ENCODE peak calls at places on chromosomes 1 and 21, in six cellular contexts. R, A, C, H, M and B are unnamed samples.

GRCh38 chr1:27961646-27962221 is 2.0 kb downstream of the XKR8 start:
- DNase-seq in R (no peak), A (no peak), C (no peak), H (no peak), M (no peak), B (no peak)

GRCh38 chr21:36075953-36076352 is 6.1 kb downstream of the CBR1 start:
- DNase-seq in R (no peak), A (no peak), C (no peak), H (no peak), M (no peak), B (no peak)

GRCh38 chr1:21022279-21023040 is 154.2 kb downstream of the EIF4G3 start:
- DNase-seq in R (peak; percentile 17), A (peak; percentile 82), C (no peak), H (peak; percentile 48), M (peak; percentile 68), B (peak; percentile 76)

GRCh38 chr1:54807756-54808155 is 6.6 kb upstream of the TTC22 start:
- DNase-seq in R (no peak), A (no peak), C (no peak), H (no peak), M (no peak), B (no peak)

GRCh38 chr1:11384170-11384554 is 94.8 kb upstream of the DISP3 start:
- DNase-seq in R (no peak), A (no peak), C (no peak), H (no peak), M (no peak), B (no peak)

GRCh38 chr1:25571522-25571970 is 28.1 kb downstream of the LDLRAP1 start:
- DNase-seq in R (no peak), A (no peak), C (no peak), H (no peak), M (no peak), B (no peak)

GRCh38 chr1:111192643-111193519 is 7.6 kb downstream of the DENND2D start:
- DNase-seq in R (no peak), A (peak; percentile 25), C (no peak), H (no peak), M (no peak), B (peak; percentile 64)

GRCh38 chr1:171286032-171286705 is 27.8 kb upstream of the FMO4 start:
- DNase-seq in R (no peak), A (peak; percentile 40), C (no peak), H (no peak), M (no peak), B (no peak)

GRCh38 chr21:45867041-45867630 is 114.4 kb upstream of the COL6A1 start:
- DNase-seq in R (no peak), A (no peak), C (no peak), H (no peak), M (no peak), B (no peak)

GRCh38 chr1:19622204-19622603 is 21.9 kb upstream of the NBL1 start:
- DNase-seq in R (no peak), A (peak; percentile 33), C (no peak), H (no peak), M (no peak), B (no peak)

GRCh38 chr1:62782197-62782886 is 1.6 kb upstream of the ATG4C start:
- DNase-seq in R (no peak), A (peak; percentile 63), C (no peak), H (no peak), M (no peak), B (no peak)

GRCh38 chr21:24941316-24942185 is 665.7 kb downstream of the MRPL39 start:
- DNase-seq in R (no peak), A (no peak), C (no peak), H (no peak), M (no peak), B (no peak)

GRCh38 chr1:93579891-93580290 is 101.7 kb downstream of the BCAR3 start:
- DNase-seq in R (no peak), A (peak; percentile 82), C (no peak), H (no peak), M (peak; percentile 71), B (no peak)

GRCh38 chr1:107867422-107867821 is 97.6 kb downstream of the VAV3 start:
- DNase-seq in R (no peak), A (no peak), C (no peak), H (no peak), M (no peak), B (no peak)

GRCh38 chr1:245448858-245449534 is 294.2 kb downstream of the KIF26B start:
- DNase-seq in R (no peak), A (peak; percentile 33), C (no peak), H (no peak), M (no peak), B (no peak)

GRCh38 chr1:206734499-206735142 is 36.0 kb upstream of the IL19 start:
- DNase-seq in R (peak; percentile 67), A (peak; percentile 77), C (no peak), H (peak; percentile 80), M (no peak), B (peak; percentile 67)

GRCh38 chr21:43012596-43012995 is 38.2 kb downstream of the PKNOX1 start:
- DNase-seq in R (no peak), A (no peak), C (no peak), H (no peak), M (no peak), B (no peak)

GRCh38 chr1:245156736-245157505 is 2.1 kb downstream of the KIF26B start:
- DNase-seq in R (no peak), A (no peak), C (no peak), H (peak; percentile 6), M (no peak), B (no peak)

GRCh38 chr1:83673287-83673686 is 325.6 kb downstream of the TTLL7 start:
- DNase-seq in R (no peak), A (peak; percentile 25), C (no peak), H (no peak), M (no peak), B (no peak)

GRCh38 chr1:205775015-205775716 is at the start of gene RAB29:
- DNase-seq in R (peak; percentile 79), A (peak; percentile 87), C (peak; percentile 65), H (peak; percentile 93), M (peak; percentile 76), B (peak; percentile 78)

GRCh38 chr1:99919221-99919620 is 50.6 kb upstream of the SLC35A3 start:
- DNase-seq in R (no peak), A (no peak), C (no peak), H (no peak), M (no peak), B (no peak)

GRCh38 chr1:68495968-68496679 is 758 bp downstream of the DEPDC1 start:
- DNase-seq in R (no peak), A (no peak), C (no peak), H (peak; percentile 6), M (no peak), B (no peak)

GRCh38 chr1:22077728-22078127 is 25.2 kb downstream of the CDC42 start:
- DNase-seq in R (no peak), A (peak; percentile 33), C (no peak), H (no peak), M (no peak), B (no peak)

GRCh38 chr1:150162862-150163706 is 13.4 kb downstream of the PLEKHO1 start:
- DNase-seq in R (no peak), A (peak; percentile 96), C (peak; percentile 66), H (no peak), M (peak; percentile 91), B (peak; percentile 90)

GRCh38 chr1:205355054-205355453 is 1.7 kb downstream of the KLHDC8A start:
- DNase-seq in R (no peak), A (no peak), C (no peak), H (no peak), M (peak; percentile 92), B (no peak)

GRCh38 chr1:3671371-3672180 is 19.3 kb downstream of the TP73 start:
- DNase-seq in R (no peak), A (peak; percentile 44), C (no peak), H (no peak), M (no peak), B (peak; percentile 43)